ENCODE peak calls at places on chromosomes 7 and 10, in four cellular contexts. P is tibial artery, J is T-cell, N is IMR-90. X is an unnamed sample.

GRCh38 chr7:128090492-128090891 is 59.3 kb upstream of the LRRC4 start:
- DNase-seq in P (no peak), J (no peak), N (no peak), X (no peak)

GRCh38 chr10:133242611-133243356 is 5.1 kb downstream of the VENTX start:
- DNase-seq in P (no peak), J (no peak), N (peak), X (no peak)

GRCh38 chr10:95071107-95071660 is 1.9 kb upstream of the CYP2C8 start:
- DNase-seq in P (no peak), N (no peak), J (no peak), X (no peak)

GRCh38 chr7:84508569-84508968 is 314.0 kb upstream of the SEMA3A start:
- DNase-seq in N (no peak), P (no peak), J (no peak), X (no peak)

GRCh38 chr7:32043688-32044087 is 26.5 kb downstream of the PDE1C start:
- DNase-seq in N (peak), P (no peak), J (no peak), X (peak)

GRCh38 chr10:73768881-73769280 is 13.0 kb upstream of the CHCHD1 start:
- DNase-seq in P (no peak), J (peak), N (no peak), X (no peak)

GRCh38 chr7:146090023-146090645 is 26.5 kb upstream of the CNTNAP2 start:
- DNase-seq in J (no peak), N (no peak), P (no peak), X (no peak)

GRCh38 chr10:71406878-71407277 is 10.2 kb downstream of the CDH23 start:
- DNase-seq in P (no peak), J (no peak), N (no peak), X (no peak)

GRCh38 chr10:52216852-52217251 is 97.2 kb upstream of the DKK1 start:
- DNase-seq in P (no peak), J (no peak), N (peak), X (peak)

GRCh38 chr10:35362701-35363350 is 26.5 kb downstream of the CCNY start:
- DNase-seq in J (no peak), P (no peak), N (no peak), X (no peak)

GRCh38 chr7:157653827-157654207 is 317.0 kb downstream of the DNAJB6 start:
- DNase-seq in N (no peak), P (no peak), J (no peak), X (no peak)